ENCODE peak calls at places on chromosomes 12 and 14, in four cellular contexts. T is G401, U is nephron progenitor cell, G is GM13976. I is an unnamed sample.

GRCh38 chr12:98998697-98999299 is 353.7 kb downstream of the APAF1 start:
- DNase-seq in T (peak), U (peak), G (peak), I (no peak)

GRCh38 chr14:104886690-104887622 is 21.9 kb downstream of the CEP170B start:
- DNase-seq in T (no peak), U (no peak), G (no peak), I (no peak)

GRCh38 chr12:55728185-55728931 is 451 bp downstream of the CD63 start:
- DNase-seq in T (peak), U (peak), G (no peak), I (peak)

GRCh38 chr14:73723799-73724621 is 9.8 kb upstream of the PNMA1 start:
- DNase-seq in T (no peak), U (no peak), G (no peak), I (peak)

GRCh38 chr14:69586420-69586819 is 11.7 kb upstream of the CCDC177 start:
- DNase-seq in T (no peak), U (no peak), G (no peak), I (no peak)

GRCh38 chr12:7501031-7501585 is 2.5 kb downstream of the CD163 start:
- DNase-seq in T (no peak), U (no peak), G (no peak), I (no peak)

GRCh38 chr14:64856528-64857445 is 22.9 kb downstream of the SPTB start:
- DNase-seq in T (no peak), U (no peak), G (no peak), I (peak)

GRCh38 chr14:95321693-95322455 is 2.2 kb upstream of the CLMN start:
- DNase-seq in T (no peak), U (no peak), G (no peak), I (no peak)

GRCh38 chr12:99523853-99524252 is 123.7 kb upstream of the GARIN6 start:
- DNase-seq in T (no peak), U (no peak), G (no peak), I (no peak)

GRCh38 chr14:58992935-58993334 is 195.5 kb upstream of the DAAM1 start:
- DNase-seq in T (no peak), U (no peak), G (no peak), I (no peak)

GRCh38 chr14:34946699-34947098 is 36.1 kb upstream of the SRP54 start:
- DNase-seq in T (no peak), U (no peak), G (no peak), I (no peak)

GRCh38 chr14:64478634-64479250 is 13.4 kb downstream of the AKAP5 start:
- DNase-seq in T (peak), U (no peak), G (peak), I (no peak)

GRCh38 chr12:107536613-107537012 is 149.0 kb upstream of the PWP1 start:
- DNase-seq in T (no peak), U (no peak), G (no peak), I (no peak)

GRCh38 chr12:121798807-121799174 is 5.0 kb upstream of the SETD1B start:
- DNase-seq in T (no peak), U (no peak), G (no peak), I (peak)

GRCh38 chr14:69980457-69981414 is 101.5 kb downstream of the SMOC1 start:
- DNase-seq in T (no peak), U (no peak), G (no peak), I (no peak)

GRCh38 chr12:113366827-113367226 is 8.4 kb downstream of the PLBD2 start:
- DNase-seq in T (no peak), U (no peak), G (no peak), I (no peak)

GRCh38 chr14:100256339-100256895 is 17.5 kb downstream of the YY1 start:
- DNase-seq in T (no peak), U (no peak), G (no peak), I (no peak)

GRCh38 chr14:78617735-78618134 is 447.6 kb downstream of the NRXN3 start:
- DNase-seq in T (no peak), U (no peak), G (no peak), I (no peak)

GRCh38 chr12:66941150-66941549 is 262.3 kb upstream of the GRIP1 start:
- DNase-seq in T (no peak), U (no peak), G (no peak), I (no peak)

GRCh38 chr12:57429473-57430116 is 1.2 kb downstream of the R3HDM2 start:
- DNase-seq in T (peak), U (no peak), G (no peak), I (peak)

GRCh38 chr12:19695244-19696098 is 256.2 kb downstream of the AEBP2 start:
- DNase-seq in T (no peak), U (no peak), G (no peak), I (no peak)

GRCh38 chr12:94151577-94151976 is 3.2 kb downstream of the PLXNC1 start:
- DNase-seq in T (peak), U (no peak), G (no peak), I (no peak)

GRCh38 chr12:12200363-12200762 is 66.5 kb downstream of the LRP6 start:
- DNase-seq in T (no peak), U (no peak), G (no peak), I (no peak)

GRCh38 chr12:5307065-5307464 is 124.8 kb upstream of the NTF3 start:
- DNase-seq in T (no peak), U (no peak), G (no peak), I (no peak)

GRCh38 chr12:98515368-98516183 is at the start of gene TMPO:
- DNase-seq in T (peak), U (peak), G (peak), I (peak)

GRCh38 chr14:38964630-38965029 is 138.4 kb downstream of the SEC23A start:
- DNase-seq in T (no peak), U (no peak), G (no peak), I (no peak)

GRCh38 chr12:121578230-121579189 is 2.3 kb downstream of the KDM2B start:
- DNase-seq in T (peak), U (peak), G (peak), I (no peak)

GRCh38 chr12:10722502-10722904 is 620 bp downstream of the YBX3 start:
- DNase-seq in T (no peak), U (peak), G (peak), I (no peak)

GRCh38 chr12:124044021-124044420 is 71.0 kb downstream of the ZNF664 start:
- DNase-seq in T (no peak), U (no peak), G (no peak), I (no peak)

GRCh38 chr12:49868449-49868848 is 25.5 kb upstream of the BCDIN3D start:
- DNase-seq in T (no peak), U (no peak), G (no peak), I (peak)

GRCh38 chr12:57603758-57604453 is 718 bp upstream of the DTX3 start:
- DNase-seq in T (peak), U (no peak), G (no peak), I (peak)

GRCh38 chr12:57518920-57519757 is 1.2 kb downstream of the DDIT3 start:
- DNase-seq in T (no peak), U (peak), G (no peak), I (peak)

GRCh38 chr14:57833304-57833703 is 32.6 kb downstream of the SLC35F4 start:
- DNase-seq in T (peak), U (no peak), G (no peak), I (peak)

GRCh38 chr14:79248771-79249170 is 962.5 kb downstream of the DIO2 start:
- DNase-seq in T (peak), U (no peak), G (no peak), I (no peak)